ENCODE peak calls at places on chromosomes 4 and X, in eight cellular contexts. R is upper lobe of right lung; J is thoracic aorta; Q is transverse colon; F is body of pancreas; E is effector memory CD4-positive, alpha-beta T cell; P is ovary; X is SK-N-SH. M is an unnamed sample. For H3K36me3, the result is how much of the 10 kb centered on the place peaks cover.

GRCh38 chr4:168759959-168760527 is 250.0 kb downstream of the CBR4 start:
- DNase-seq in R (peak), J (no peak), Q (no peak), F (peak), E (no peak), P (no peak), X (no peak), M (no peak)

GRCh38 chr4:122845760-122846159 is 19.1 kb downstream of the FGF2 start:
- DNase-seq in R (no peak), J (no peak), Q (no peak), F (no peak), E (no peak), P (no peak), X (no peak), M (no peak)

GRCh38 chr4:77818077-77818666 is 996 bp downstream of the CNOT6L start:
- DNase-seq in R (peak), J (peak), Q (peak), F (peak), E (peak), P (peak), X (peak), M (peak)

GRCh38 chrX:11380187-11380586 is 87.0 kb downstream of the AMELX start:
- DNase-seq in R (no peak), J (no peak), Q (no peak), F (peak), E (no peak), P (no peak), X (no peak), M (no peak)

GRCh38 chr4:20995591-20995990 is 295.3 kb downstream of the PACRGL start:
- DNase-seq in R (no peak), J (no peak), Q (no peak), F (no peak), E (no peak), P (no peak), X (no peak), M (no peak)

GRCh38 chrX:109890910-109891502 is 111.9 kb upstream of the TMEM164 start:
- DNase-seq in R (peak), J (no peak), Q (peak), F (peak), E (peak), P (peak), X (peak), M (peak)

GRCh38 chr4:2934077-2934812 is 29.0 kb downstream of the NOP14 start:
- DNase-seq in R (peak), J (peak), Q (peak), F (peak), E (peak), P (peak), X (no peak), M (peak)

GRCh38 chrX:115892056-115892708 is 278.4 kb upstream of the AGTR2 start:
- DNase-seq in R (no peak), J (no peak), Q (peak), F (no peak), E (no peak), P (no peak), X (no peak), M (no peak)

GRCh38 chr4:113811329-113811728 is 49.8 kb upstream of the CAMK2D start:
- DNase-seq in R (no peak), J (no peak), Q (no peak), F (no peak), E (no peak), P (no peak), X (no peak), M (no peak)

GRCh38 chr4:148216866-148217814 is 225.1 kb downstream of the NR3C2 start:
- DNase-seq in R (no peak), J (no peak), Q (no peak), F (peak), E (no peak), P (no peak), X (no peak), M (peak)

GRCh38 chr4:139175647-139176298 is 1.2 kb downstream of the ELF2 start:
- DNase-seq in R (no peak), J (no peak), Q (no peak), F (no peak), E (no peak), P (no peak), X (peak), M (no peak)

GRCh38 chr4:88320174-88320779 is 35.9 kb upstream of the PPM1K start:
- DNase-seq in R (no peak), J (no peak), Q (no peak), F (no peak), E (no peak), P (no peak), X (no peak), M (no peak)

GRCh38 chr4:56077676-56078075 is 128.9 kb downstream of the CEP135 start:
- DNase-seq in R (no peak), J (no peak), Q (no peak), F (no peak), E (no peak), P (no peak), X (peak), M (no peak)

GRCh38 chr4:140049024-140049923 is 104.7 kb downstream of the MAML3 start:
- DNase-seq in R (peak), J (no peak), Q (peak), F (peak), E (no peak), P (peak), X (peak), M (peak)

GRCh38 chr4:3516061-3516835 is 16.0 kb downstream of the LRPAP1 start:
- DNase-seq in R (no peak), J (no peak), Q (no peak), F (no peak), E (no peak), P (peak), X (no peak), M (no peak)

GRCh38 chr4:176611954-176612353 is 180.8 kb downstream of the VEGFC start:
- DNase-seq in R (no peak), J (no peak), Q (no peak), F (no peak), E (no peak), P (no peak), X (no peak), M (no peak)

GRCh38 chrX:133670394-133670793 is 255.1 kb upstream of the GPC4 start:
- DNase-seq in R (no peak), J (no peak), Q (no peak), F (peak), E (no peak), P (no peak), X (peak), M (peak)

GRCh38 chr4:77376788-77377460 is 219.9 kb downstream of the CCNG2 start:
- DNase-seq in R (no peak), J (no peak), Q (no peak), F (no peak), E (no peak), P (no peak), X (no peak), M (no peak)

GRCh38 chr4:7750508-7750907 is 189.2 kb downstream of the AFAP1 start:
- DNase-seq in R (no peak), J (no peak), Q (no peak), F (no peak), E (no peak), P (no peak), X (no peak), M (no peak)

GRCh38 chr4:87529187-87529586 is at the start of gene SPARCL1:
- DNase-seq in R (no peak), J (no peak), Q (peak), F (peak), E (no peak), P (peak), X (no peak), M (no peak)

GRCh38 chr4:26204911-26205368 is 115.9 kb upstream of the RBPJ start:
- DNase-seq in R (no peak), J (no peak), Q (no peak), F (peak), E (no peak), P (peak), X (no peak), M (no peak)

GRCh38 chr4:68466751-68467150 is 19.5 kb downstream of the TMPRSS11E start:
- DNase-seq in R (no peak), J (no peak), Q (no peak), F (no peak), E (no peak), P (no peak), X (no peak), M (no peak)

GRCh38 chr4:168587326-168588125 is 90.7 kb downstream of the PALLD start:
- DNase-seq in R (no peak), J (no peak), Q (no peak), F (no peak), E (no peak), P (no peak), X (no peak), M (no peak)

GRCh38 chrX:17859609-17860178 is 1.4 kb downstream of the RAI2 start:
- DNase-seq in R (peak), J (no peak), Q (peak), F (peak), E (no peak), P (peak), X (peak), M (no peak)

GRCh38 chr4:70627620-70628019 is 924 bp upstream of the ENAM start:
- DNase-seq in R (no peak), J (no peak), Q (no peak), F (no peak), E (no peak), P (no peak), X (no peak), M (no peak)

GRCh38 chr4:143335979-143336827 is 473 bp upstream of the GAB1 start:
- DNase-seq in R (peak), J (peak), Q (peak), F (peak), E (no peak), P (peak), X (peak), M (peak)

GRCh38 chrX:123254457-123254856 is 70.4 kb downstream of the GRIA3 start:
- DNase-seq in R (no peak), J (no peak), Q (no peak), F (no peak), E (no peak), P (no peak), X (no peak), M (no peak)

GRCh38 chr4:76956961-76957738 is 7.6 kb downstream of the SEPTIN11 start:
- DNase-seq in R (no peak), J (no peak), Q (peak), F (peak), E (no peak), P (no peak), X (no peak), M (no peak)

GRCh38 chr4:8191136-8191747 is 7.8 kb upstream of the SH3TC1 start:
- DNase-seq in R (peak), J (no peak), Q (peak), F (peak), E (no peak), P (no peak), X (no peak), M (no peak)

GRCh38 chrX:136941396-136942337 is 61.1 kb upstream of the RBMX start:
- DNase-seq in R (no peak), J (no peak), Q (no peak), F (no peak), E (no peak), P (no peak), X (no peak), M (no peak)

DNA sequence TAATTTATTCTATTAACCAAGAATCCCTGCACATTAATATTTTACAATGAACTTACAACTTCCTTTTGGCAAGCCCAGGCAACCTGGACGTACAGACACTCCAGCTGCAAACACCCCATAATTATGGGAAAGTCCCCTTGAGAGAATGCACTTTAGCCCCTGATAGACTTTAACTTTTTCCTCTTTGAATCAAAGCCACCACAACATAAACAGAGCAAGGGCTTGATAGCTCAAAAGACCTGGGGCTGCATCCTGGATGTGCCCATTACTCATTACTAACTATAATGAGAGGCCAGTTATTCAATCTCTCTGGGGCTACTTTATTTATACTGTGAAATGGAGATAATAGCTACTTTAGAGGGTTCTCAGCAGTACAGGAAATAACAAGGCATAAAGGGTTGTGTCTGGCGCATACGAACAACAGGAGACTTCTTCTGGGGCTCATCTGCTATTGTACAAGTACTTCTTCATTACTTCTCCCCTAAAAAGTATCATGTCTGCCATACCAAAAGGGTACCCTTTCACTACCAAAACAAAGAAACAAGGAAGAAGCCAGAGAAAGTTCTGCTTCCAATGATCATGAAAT is 54.9 kb downstream of the CASK start:
- DNase-seq in R (no peak), J (no peak), Q (no peak), F (no peak), E (no peak), P (no peak), X (no peak), M (no peak)
- H3K36me3 ChIP-seq in R (under half), J (under half), Q (under half), F (under half), E (under half), P (under half), X (under half), M (under half)

GRCh38 chrX:72023071-72023470 is 108.6 kb downstream of the RTL5 start:
- DNase-seq in R (no peak), J (no peak), Q (no peak), F (peak), E (no peak), P (no peak), X (no peak), M (no peak)
- H3K4me3 ChIP-seq in R (no peak), J (no peak), Q (no peak), F (no peak), E (no peak), P (no peak), X (no peak), M (no peak)

GRCh38 chrX:40148439-40149285 is 50.9 kb upstream of the BCOR start:
- DNase-seq in R (no peak), J (no peak), Q (peak), F (no peak), E (no peak), P (no peak), X (peak), M (no peak)
- H3K27ac ChIP-seq in R (no peak), J (no peak), Q (peak), F (no peak), E (no peak), P (peak), X (no peak), M (no peak)

GRCh38 chr4:98899277-98899676 is 29.7 kb downstream of the EIF4E start:
- DNase-seq in R (no peak), J (no peak), Q (no peak), F (no peak), E (no peak), P (no peak), X (no peak), M (no peak)
- H3K36me3 ChIP-seq in R (under half), J (under half), Q (under half), F (under half), E (under half), P (under half), X (half or more), M (under half)

DNA sequence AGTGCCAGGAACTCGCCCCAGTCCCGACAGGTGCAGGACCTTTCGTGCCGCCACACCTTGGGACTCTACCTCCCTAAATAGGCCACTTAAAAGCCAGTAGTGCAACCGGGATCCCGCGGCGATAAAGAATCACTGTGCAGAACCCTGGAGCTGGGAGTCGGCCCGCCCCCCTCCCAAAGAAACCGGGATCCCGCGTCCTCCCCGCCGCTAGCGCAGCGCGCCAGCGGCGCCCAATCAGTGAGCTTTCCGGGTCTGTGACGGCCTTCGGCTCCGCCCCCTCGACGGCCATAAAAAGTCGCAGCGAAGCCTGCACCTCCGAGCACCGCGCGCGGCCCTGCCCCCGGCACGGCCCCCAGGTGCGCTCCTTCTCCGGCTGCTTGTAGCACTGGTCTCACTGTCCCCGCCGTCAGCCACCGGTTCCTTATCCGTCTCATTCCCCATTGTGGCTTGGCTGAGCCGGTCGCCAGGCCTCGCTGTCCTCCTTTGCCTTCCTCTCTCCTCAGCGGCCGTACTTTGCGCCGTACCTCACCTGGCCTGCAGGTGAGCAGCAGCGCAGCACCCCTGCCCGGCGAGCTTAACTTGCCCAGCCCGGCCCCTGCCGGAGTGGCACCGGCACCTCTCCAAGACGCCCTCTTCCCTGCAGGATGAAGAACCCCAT is at the start of gene LRAT:
- DNase-seq in R (peak), J (no peak), Q (peak), F (peak), E (no peak), P (no peak), X (peak), M (peak)
- H3K4me3 ChIP-seq in R (peak), J (peak), Q (peak), F (peak), E (peak), P (peak), X (no peak), M (peak)

GRCh38 chrX:72712094-72712755 is 1.9 kb downstream of the PHKA1 start:
- DNase-seq in R (no peak), J (no peak), Q (no peak), F (no peak), E (no peak), P (no peak), X (peak), M (no peak)
- H3K27ac ChIP-seq in R (no peak), J (peak), Q (peak), F (no peak), E (no peak), P (peak), X (no peak), M (no peak)

GRCh38 chr4:1305261-1305711 is 15.6 kb downstream of the MAEA start:
- DNase-seq in R (no peak), J (no peak), Q (no peak), F (no peak), E (no peak), P (no peak), X (no peak), M (no peak)

GRCh38 chr4:1298461-1298860 is 8.8 kb downstream of the MAEA start:
- DNase-seq in R (peak), J (no peak), Q (no peak), F (no peak), E (no peak), P (no peak), X (no peak), M (no peak)

GRCh38 chr4:1299301-1299860 is 9.7 kb downstream of the MAEA start:
- DNase-seq in R (peak), J (no peak), Q (no peak), F (no peak), E (no peak), P (no peak), X (no peak), M (no peak)

GRCh38 chr4:1300466-1301455 is 11.1 kb downstream of the MAEA start:
- DNase-seq in R (peak), J (no peak), Q (peak), F (peak), E (no peak), P (no peak), X (peak), M (peak)

GRCh38 chr4:1302159-1302558 is 12.5 kb downstream of the MAEA start:
- DNase-seq in R (no peak), J (no peak), Q (no peak), F (no peak), E (no peak), P (no peak), X (no peak), M (no peak)
- H3K36me3 ChIP-seq in R (under half), J (under half), Q (under half), F (under half), E (under half), P (under half), X (under half), M (under half)

DNA sequence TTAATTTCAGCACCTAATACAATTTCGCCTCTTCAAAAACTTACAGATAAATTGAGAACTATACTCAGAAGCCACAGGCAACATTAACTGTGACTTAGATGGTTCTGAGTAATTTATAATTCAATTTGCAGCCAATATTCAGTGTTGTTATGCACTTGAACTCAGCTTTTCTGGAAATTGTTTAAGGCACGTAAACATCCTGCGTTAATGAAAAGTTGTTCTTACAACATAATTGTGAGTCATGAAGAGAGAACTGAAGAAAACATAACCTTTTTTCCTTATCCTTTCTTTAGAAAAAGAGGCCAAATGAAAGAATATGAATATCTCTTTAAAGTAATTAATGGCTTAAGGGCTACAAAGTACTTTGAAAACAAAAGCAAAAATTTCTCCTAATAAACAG is 16.6 kb upstream of the H2AZ1 start:
- DNase-seq in R (no peak), J (no peak), Q (no peak), F (no peak), E (no peak), P (no peak), X (no peak), M (no peak)
- H3K4me3 ChIP-seq in R (no peak), J (no peak), Q (no peak), F (no peak), E (no peak), P (no peak), X (no peak), M (peak)